ENCODE peak calls at places on chromosomes 7 and 10, in nine cellular contexts. S, P, Y, X, F, Z, A, I and E are unnamed samples.

GRCh38 chr7:1852781-1853618 is 182.9 kb downstream of the ELFN1 start:
- DNase-seq in X (no peak), I (no peak), Z (no peak), P (peak), S (no peak), A (no peak), Y (no peak), F (no peak), E (no peak)

GRCh38 chr10:97067716-97068391 is 117.9 kb downstream of the SLIT1 start:
- DNase-seq in X (no peak), Y (peak), P (peak), S (no peak), A (no peak), I (no peak), Z (no peak), F (no peak), E (no peak)

GRCh38 chr7:6294839-6295238 is 22.4 kb upstream of the CYTH3 start:
- DNase-seq in I (no peak), Z (no peak), X (no peak), Y (no peak), P (peak), S (no peak), F (no peak), A (no peak), E (no peak)

GRCh38 chr10:124099603-124100002 is 6.2 kb upstream of the CHST15 start:
- DNase-seq in Y (no peak), X (no peak), I (no peak), Z (no peak), P (no peak), F (no peak), S (no peak), A (no peak), E (no peak)

GRCh38 chr7:129840757-129841156 is 112.0 kb downstream of the UBE2H start:
- DNase-seq in P (no peak), Z (no peak), F (no peak), Y (no peak), X (no peak), I (no peak), A (no peak), S (no peak), E (no peak)

GRCh38 chr10:27644307-27644939 is 101.2 kb downstream of the MKX start:
- DNase-seq in I (no peak), Y (no peak), F (no peak), P (no peak), X (no peak), S (no peak), A (no peak), Z (no peak), E (no peak)

GRCh38 chr7:18760046-18760445 is 264.5 kb downstream of the HDAC9 start:
- DNase-seq in S (no peak), I (no peak), A (no peak), P (no peak), X (no peak), F (no peak), Y (no peak), Z (no peak), E (no peak)

GRCh38 chr10:24703700-24704099 is 20.0 kb downstream of the ARHGAP21 start:
- DNase-seq in Z (no peak), A (peak), X (no peak), I (peak), P (no peak), S (no peak), Y (no peak), F (no peak), E (no peak)

GRCh38 chr10:32988604-32989003 is 30.6 kb upstream of the ITGB1 start:
- DNase-seq in Y (no peak), Z (no peak), I (no peak), F (no peak), S (no peak), A (no peak), X (no peak), P (no peak), E (no peak)

GRCh38 chr7:2093214-2093840 is 139.4 kb downstream of the MAD1L1 start:
- DNase-seq in F (no peak), S (no peak), P (no peak), I (no peak), A (no peak), X (no peak), Z (no peak), Y (no peak), E (no peak)

GRCh38 chr7:87934699-87935372 is 785 bp downstream of the ADAM22 start:
- DNase-seq in P (peak), Z (peak), X (peak), Y (peak), A (no peak), F (peak), S (no peak), I (no peak), E (no peak)

GRCh38 chr7:27671675-27672074 is 9.0 kb upstream of the HIBADH start:
- DNase-seq in X (no peak), Y (no peak), P (no peak), F (no peak), S (no peak), I (no peak), Z (no peak), A (no peak), E (no peak)

GRCh38 chr7:50584386-50584785 is 19.2 kb upstream of the DDC start:
- DNase-seq in S (no peak), X (no peak), P (no peak), Y (no peak), I (no peak), A (no peak), F (no peak), Z (no peak), E (no peak)

GRCh38 chr10:5670662-5671375 is 4.4 kb upstream of the ASB13 start:
- DNase-seq in X (no peak), F (no peak), S (no peak), I (no peak), A (no peak), P (no peak), Y (no peak), Z (no peak), E (no peak)